ENCODE peak calls at places on chromosomes 11 and 22, in nine cellular contexts. One of them, this sample, is unnamed.

GRCh38 chr11:12165237-12165875 is 55.0 kb downstream of the MICAL2 start:
- DNase-seq in gastrocnemius medialis: no peak
- DNase-seq in lower lobe of right lung: no peak
- DNase-seq in heart right ventricle: no peak
- DNase-seq in neural progenitor cell: no peak
- DNase-seq in stomach: no peak
- DNase-seq in ovary: no peak
- DNase-seq in mesendoderm: no peak
- DNase-seq in adrenal gland: no peak
- DNase-seq in this sample: peak; percentile 28

GRCh38 chr11:8959546-8960166 is 4.6 kb downstream of the TMEM9B start:
- DNase-seq in adrenal gland: no peak
- DNase-seq in gastrocnemius medialis: no peak
- DNase-seq in ovary: no peak
- DNase-seq in stomach: no peak
- DNase-seq in heart right ventricle: peak; percentile 60
- DNase-seq in neural progenitor cell: peak; percentile 83
- DNase-seq in mesendoderm: peak; percentile 86
- DNase-seq in lower lobe of right lung: no peak
- DNase-seq in this sample: peak; percentile 68

GRCh38 chr11:88507771-88508557 is 170.4 kb upstream of the CTSC start:
- DNase-seq in lower lobe of right lung: no peak
- DNase-seq in ovary: no peak
- DNase-seq in gastrocnemius medialis: no peak
- DNase-seq in mesendoderm: peak; percentile 30
- DNase-seq in stomach: no peak
- DNase-seq in adrenal gland: no peak
- DNase-seq in neural progenitor cell: peak; percentile 16
- DNase-seq in heart right ventricle: no peak
- DNase-seq in this sample: no peak

GRCh38 chr11:119684361-119685072 is 44.5 kb downstream of the NECTIN1 start:
- DNase-seq in adrenal gland: no peak
- DNase-seq in mesendoderm: peak; percentile 91
- DNase-seq in heart right ventricle: no peak
- DNase-seq in stomach: no peak
- DNase-seq in gastrocnemius medialis: no peak
- DNase-seq in ovary: no peak
- DNase-seq in lower lobe of right lung: no peak
- DNase-seq in neural progenitor cell: no peak
- DNase-seq in this sample: peak; percentile 91

GRCh38 chr11:24391165-24391564 is 105.7 kb upstream of the LUZP2 start:
- DNase-seq in neural progenitor cell: no peak
- DNase-seq in mesendoderm: peak; percentile 18
- DNase-seq in gastrocnemius medialis: no peak
- DNase-seq in lower lobe of right lung: no peak
- DNase-seq in ovary: no peak
- DNase-seq in stomach: no peak
- DNase-seq in adrenal gland: no peak
- DNase-seq in heart right ventricle: no peak
- DNase-seq in this sample: peak; percentile 52

GRCh38 chr11:120710354-120711187 is 199.0 kb downstream of the GRIK4 start:
- DNase-seq in mesendoderm: peak; percentile 83
- DNase-seq in adrenal gland: peak; percentile 79
- DNase-seq in gastrocnemius medialis: no peak
- DNase-seq in lower lobe of right lung: no peak
- DNase-seq in neural progenitor cell: peak; percentile 72
- DNase-seq in stomach: no peak
- DNase-seq in ovary: peak; percentile 81
- DNase-seq in heart right ventricle: peak; percentile 15
- DNase-seq in this sample: peak; percentile 72

GRCh38 chr22:45934168-45934564 is 42.8 kb downstream of the WNT7B start:
- DNase-seq in adrenal gland: no peak
- DNase-seq in gastrocnemius medialis: no peak
- DNase-seq in heart right ventricle: no peak
- DNase-seq in mesendoderm: no peak
- DNase-seq in stomach: no peak
- DNase-seq in lower lobe of right lung: no peak
- DNase-seq in ovary: no peak
- DNase-seq in neural progenitor cell: no peak
- DNase-seq in this sample: no peak

GRCh38 chr11:32297629-32298028 is 137.7 kb downstream of the WT1 start:
- DNase-seq in gastrocnemius medialis: no peak
- DNase-seq in mesendoderm: no peak
- DNase-seq in adrenal gland: no peak
- DNase-seq in ovary: no peak
- DNase-seq in heart right ventricle: no peak
- DNase-seq in stomach: no peak
- DNase-seq in neural progenitor cell: peak; percentile 4
- DNase-seq in lower lobe of right lung: no peak
- DNase-seq in this sample: peak; percentile 47

GRCh38 chr11:86398106-86398505 is 23.4 kb downstream of the CCDC81 start:
- DNase-seq in lower lobe of right lung: no peak
- DNase-seq in heart right ventricle: no peak
- DNase-seq in stomach: no peak
- DNase-seq in mesendoderm: no peak
- DNase-seq in ovary: no peak
- DNase-seq in gastrocnemius medialis: no peak
- DNase-seq in adrenal gland: no peak
- DNase-seq in neural progenitor cell: no peak
- DNase-seq in this sample: no peak

GRCh38 chr22:25451480-25452114 is 112.9 kb upstream of the GRK3 start:
- DNase-seq in neural progenitor cell: no peak
- DNase-seq in lower lobe of right lung: no peak
- DNase-seq in adrenal gland: no peak
- DNase-seq in heart right ventricle: no peak
- DNase-seq in stomach: no peak
- DNase-seq in gastrocnemius medialis: no peak
- DNase-seq in mesendoderm: no peak
- DNase-seq in ovary: no peak
- DNase-seq in this sample: no peak

GRCh38 chr11:122240621-122241020 is 124.6 kb upstream of the BLID start:
- DNase-seq in ovary: no peak
- DNase-seq in lower lobe of right lung: no peak
- DNase-seq in gastrocnemius medialis: no peak
- DNase-seq in adrenal gland: no peak
- DNase-seq in heart right ventricle: no peak
- DNase-seq in mesendoderm: no peak
- DNase-seq in stomach: no peak
- DNase-seq in neural progenitor cell: no peak
- DNase-seq in this sample: no peak

GRCh38 chr22:31742115-31742514 is 7.8 kb downstream of the PRR14L start:
- DNase-seq in ovary: no peak
- DNase-seq in heart right ventricle: no peak
- DNase-seq in mesendoderm: no peak
- DNase-seq in lower lobe of right lung: no peak
- DNase-seq in adrenal gland: no peak
- DNase-seq in stomach: no peak
- DNase-seq in neural progenitor cell: no peak
- DNase-seq in gastrocnemius medialis: no peak
- DNase-seq in this sample: no peak

GRCh38 chr11:19672591-19673206 is 39.9 kb upstream of the NAV2 start:
- DNase-seq in adrenal gland: no peak
- DNase-seq in mesendoderm: no peak
- DNase-seq in ovary: no peak
- DNase-seq in stomach: no peak
- DNase-seq in heart right ventricle: no peak
- DNase-seq in gastrocnemius medialis: no peak
- DNase-seq in lower lobe of right lung: no peak
- DNase-seq in neural progenitor cell: no peak
- DNase-seq in this sample: no peak

GRCh38 chr22:42799462-42800405 is 57.3 kb downstream of the ARFGAP3 start:
- DNase-seq in adrenal gland: peak; percentile 49
- DNase-seq in ovary: no peak
- DNase-seq in heart right ventricle: no peak
- DNase-seq in gastrocnemius medialis: no peak
- DNase-seq in neural progenitor cell: no peak
- DNase-seq in mesendoderm: peak; percentile 85
- DNase-seq in stomach: no peak
- DNase-seq in lower lobe of right lung: no peak
- DNase-seq in this sample: peak; percentile 5

GRCh38 chr11:124872280-124872679 is 7.0 kb downstream of the ROBO3 start:
- DNase-seq in adrenal gland: no peak
- DNase-seq in ovary: no peak
- DNase-seq in mesendoderm: no peak
- DNase-seq in stomach: no peak
- DNase-seq in gastrocnemius medialis: no peak
- DNase-seq in lower lobe of right lung: no peak
- DNase-seq in neural progenitor cell: no peak
- DNase-seq in heart right ventricle: no peak
- DNase-seq in this sample: no peak

GRCh38 chr11:2347449-2347848 is 29.7 kb upstream of the CD81 start:
- DNase-seq in gastrocnemius medialis: no peak
- DNase-seq in lower lobe of right lung: no peak
- DNase-seq in stomach: no peak
- DNase-seq in adrenal gland: no peak
- DNase-seq in heart right ventricle: no peak
- DNase-seq in neural progenitor cell: no peak
- DNase-seq in mesendoderm: no peak
- DNase-seq in ovary: no peak
- DNase-seq in this sample: no peak

GRCh38 chr22:42548597-42549328 is 5.0 kb upstream of the SERHL2 start:
- DNase-seq in lower lobe of right lung: no peak
- DNase-seq in mesendoderm: peak; percentile 60
- DNase-seq in adrenal gland: no peak
- DNase-seq in heart right ventricle: no peak
- DNase-seq in stomach: no peak
- DNase-seq in gastrocnemius medialis: no peak
- DNase-seq in neural progenitor cell: no peak
- DNase-seq in ovary: no peak
- DNase-seq in this sample: no peak

GRCh38 chr11:45993438-45994064 is 71.1 kb downstream of the LARGE2 start:
- DNase-seq in ovary: peak; percentile 56
- DNase-seq in stomach: no peak
- DNase-seq in lower lobe of right lung: no peak
- DNase-seq in heart right ventricle: peak; percentile 37
- DNase-seq in neural progenitor cell: no peak
- DNase-seq in mesendoderm: no peak
- DNase-seq in adrenal gland: peak; percentile 72
- DNase-seq in gastrocnemius medialis: no peak
- DNase-seq in this sample: no peak

GRCh38 chr11:134843735-134844134 is 431.7 kb upstream of the B3GAT1 start:
- DNase-seq in stomach: no peak
- DNase-seq in heart right ventricle: no peak
- DNase-seq in adrenal gland: no peak
- DNase-seq in mesendoderm: no peak
- DNase-seq in neural progenitor cell: no peak
- DNase-seq in lower lobe of right lung: no peak
- DNase-seq in ovary: no peak
- DNase-seq in gastrocnemius medialis: no peak
- DNase-seq in this sample: no peak

GRCh38 chr22:38029901-38030300 is 27.3 kb upstream of the PICK1 start:
- DNase-seq in mesendoderm: no peak
- DNase-seq in neural progenitor cell: no peak
- DNase-seq in heart right ventricle: no peak
- DNase-seq in lower lobe of right lung: no peak
- DNase-seq in gastrocnemius medialis: no peak
- DNase-seq in stomach: no peak
- DNase-seq in ovary: no peak
- DNase-seq in adrenal gland: no peak
- DNase-seq in this sample: no peak
- H3K27me3 ChIP-seq in mesendoderm: no peaks in the 10 kb centered on the region
- H3K27me3 ChIP-seq in neural progenitor cell: no peaks in the 10 kb centered on the region
- H3K27me3 ChIP-seq in heart right ventricle: no peaks in the 10 kb centered on the region
- H3K27me3 ChIP-seq in lower lobe of right lung: no peaks in the 10 kb centered on the region
- H3K27me3 ChIP-seq in gastrocnemius medialis: no peaks in the 10 kb centered on the region
- H3K27me3 ChIP-seq in stomach: no peaks in the 10 kb centered on the region
- H3K27me3 ChIP-seq in ovary: no peaks in the 10 kb centered on the region
- H3K27me3 ChIP-seq in adrenal gland: no peaks in the 10 kb centered on the region
- H3K27me3 ChIP-seq in this sample: peaks cover 2% of the 10 kb centered on the region

GRCh38 chr11:116794851-116795250 is 3.2 kb upstream of the APOA5 start:
- DNase-seq in heart right ventricle: no peak
- DNase-seq in lower lobe of right lung: no peak
- DNase-seq in adrenal gland: no peak
- DNase-seq in gastrocnemius medialis: no peak
- DNase-seq in mesendoderm: no peak
- DNase-seq in ovary: no peak
- DNase-seq in neural progenitor cell: no peak
- DNase-seq in stomach: no peak
- DNase-seq in this sample: no peak

GRCh38 chr11:116798368-116798767 is 6.7 kb upstream of the APOA5 start:
- DNase-seq in neural progenitor cell: no peak
- DNase-seq in heart right ventricle: no peak
- DNase-seq in stomach: no peak
- DNase-seq in ovary: no peak
- DNase-seq in gastrocnemius medialis: no peak
- DNase-seq in mesendoderm: no peak
- DNase-seq in lower lobe of right lung: no peak
- DNase-seq in adrenal gland: no peak
- DNase-seq in this sample: no peak

GRCh38 chr11:116797816-116798215 is 6.1 kb upstream of the APOA5 start:
- DNase-seq in gastrocnemius medialis: no peak
- DNase-seq in lower lobe of right lung: no peak
- DNase-seq in ovary: no peak
- DNase-seq in heart right ventricle: no peak
- DNase-seq in mesendoderm: no peak
- DNase-seq in adrenal gland: no peak
- DNase-seq in neural progenitor cell: no peak
- DNase-seq in stomach: no peak
- DNase-seq in this sample: no peak

GRCh38 chr11:116793476-116794096 is 1.9 kb upstream of the APOA5 start:
- DNase-seq in gastrocnemius medialis: no peak
- DNase-seq in neural progenitor cell: no peak
- DNase-seq in adrenal gland: no peak
- DNase-seq in ovary: no peak
- DNase-seq in stomach: no peak
- DNase-seq in mesendoderm: no peak
- DNase-seq in heart right ventricle: no peak
- DNase-seq in lower lobe of right lung: no peak
- DNase-seq in this sample: no peak

GRCh38 chr11:116796548-116796947 is 4.9 kb upstream of the APOA5 start:
- DNase-seq in adrenal gland: no peak
- DNase-seq in neural progenitor cell: no peak
- DNase-seq in heart right ventricle: no peak
- DNase-seq in stomach: no peak
- DNase-seq in mesendoderm: no peak
- DNase-seq in lower lobe of right lung: no peak
- DNase-seq in gastrocnemius medialis: no peak
- DNase-seq in ovary: no peak
- DNase-seq in this sample: no peak
- H3K27ac ChIP-seq in adrenal gland: no peak overlapping the region
- H3K27ac ChIP-seq in neural progenitor cell: no peak overlapping the region
- H3K27ac ChIP-seq in heart right ventricle: no peak overlapping the region
- H3K27ac ChIP-seq in stomach: no peak overlapping the region
- H3K27ac ChIP-seq in mesendoderm: no peak overlapping the region
- H3K27ac ChIP-seq in lower lobe of right lung: no peak overlapping the region
- H3K27ac ChIP-seq in gastrocnemius medialis: no peak overlapping the region
- H3K27ac ChIP-seq in ovary: no peak overlapping the region
- H3K27ac ChIP-seq in this sample: no peak overlapping the region

GRCh38 chr11:129935723-129936122 is 40.3 kb upstream of the NFRKB start:
- DNase-seq in adrenal gland: no peak
- DNase-seq in neural progenitor cell: no peak
- DNase-seq in stomach: no peak
- DNase-seq in gastrocnemius medialis: no peak
- DNase-seq in heart right ventricle: no peak
- DNase-seq in mesendoderm: peak; percentile 17
- DNase-seq in ovary: no peak
- DNase-seq in lower lobe of right lung: no peak
- DNase-seq in this sample: no peak
- H3K4me3 ChIP-seq in adrenal gland: no peak overlapping the region
- H3K4me3 ChIP-seq in neural progenitor cell: no peak overlapping the region
- H3K4me3 ChIP-seq in stomach: no peak overlapping the region
- H3K4me3 ChIP-seq in gastrocnemius medialis: no peak overlapping the region
- H3K4me3 ChIP-seq in heart right ventricle: no peak overlapping the region
- H3K4me3 ChIP-seq in mesendoderm: no peak overlapping the region
- H3K4me3 ChIP-seq in ovary: no peak overlapping the region
- H3K4me3 ChIP-seq in lower lobe of right lung: no peak overlapping the region
- H3K4me3 ChIP-seq in this sample: no peak overlapping the region

GRCh38 chr11:126599498-126599897 is 244.0 kb downstream of the ST3GAL4 start:
- DNase-seq in ovary: no peak
- DNase-seq in stomach: no peak
- DNase-seq in neural progenitor cell: no peak
- DNase-seq in adrenal gland: no peak
- DNase-seq in lower lobe of right lung: no peak
- DNase-seq in mesendoderm: no peak
- DNase-seq in heart right ventricle: no peak
- DNase-seq in gastrocnemius medialis: no peak
- DNase-seq in this sample: no peak
- H3K27me3 ChIP-seq in ovary: no peaks in the 10 kb centered on the region
- H3K27me3 ChIP-seq in stomach: no peaks in the 10 kb centered on the region
- H3K27me3 ChIP-seq in neural progenitor cell: peaks cover 22% of the 10 kb centered on the region
- H3K27me3 ChIP-seq in adrenal gland: no peaks in the 10 kb centered on the region
- H3K27me3 ChIP-seq in lower lobe of right lung: peaks cover 9% of the 10 kb centered on the region
- H3K27me3 ChIP-seq in mesendoderm: no peaks in the 10 kb centered on the region
- H3K27me3 ChIP-seq in heart right ventricle: peaks cover 56% of the 10 kb centered on the region
- H3K27me3 ChIP-seq in gastrocnemius medialis: no peaks in the 10 kb centered on the region
- H3K27me3 ChIP-seq in this sample: no peaks in the 10 kb centered on the region